ENCODE peak calls at places on chromosomes 13 and 19, in five cellular contexts. P, N, O, Y and M are unnamed samples.

GRCh38 chr19:19531951-19532805 is 3.5 kb downstream of the YJEFN3 start:
- DNase-seq in P (peak; percentile 92), N (peak; percentile 90), O (peak; percentile 40), Y (peak; percentile 88), M (peak; percentile 95)

GRCh38 chr19:49415102-49415809 is 8.0 kb downstream of the PTH2 start:
- DNase-seq in P (no peak), N (no peak), O (no peak), Y (no peak), M (no peak)

GRCh38 chr13:99269627-99270252 is 11.6 kb upstream of the GPR18 start:
- DNase-seq in P (no peak), N (no peak), O (peak; percentile 53), Y (peak; percentile 46), M (no peak)

GRCh38 chr19:3480383-3481091 is at the start of gene SMIM24:
- DNase-seq in P (no peak), N (no peak), O (no peak), Y (no peak), M (no peak)

GRCh38 chr13:113137656-113138292 is 15.2 kb downstream of the F10 start:
- DNase-seq in P (no peak), N (no peak), O (no peak), Y (no peak), M (no peak)

GRCh38 chr13:25923217-25924085 is 128.4 kb downstream of the SHISA2 start:
- DNase-seq in P (no peak), N (no peak), O (no peak), Y (no peak), M (no peak)

GRCh38 chr13:36764536-36764935 is 54.5 kb upstream of the RFXAP start:
- DNase-seq in P (no peak), N (no peak), O (no peak), Y (no peak), M (no peak)

GRCh38 chr13:97696921-97697320 is 256.6 kb upstream of the IPO5 start:
- DNase-seq in P (no peak), N (no peak), O (peak; percentile 72), Y (no peak), M (no peak)

GRCh38 chr13:99985243-99985874 is 3.8 kb downstream of the ZIC2 start:
- DNase-seq in P (no peak), N (no peak), O (peak; percentile 43), Y (no peak), M (peak; percentile 62)

GRCh38 chr13:30818323-30818960 is 83.1 kb downstream of the ALOX5AP start:
- DNase-seq in P (no peak), N (no peak), O (no peak), Y (no peak), M (no peak)

GRCh38 chr19:2039082-2039958 is 11.7 kb downstream of the MKNK2 start:
- DNase-seq in P (no peak), N (no peak), O (no peak), Y (no peak), M (no peak)

GRCh38 chr19:35609881-35610353 is 2.6 kb upstream of the HAUS5 start:
- DNase-seq in P (peak; percentile 20), N (no peak), O (no peak), Y (peak; percentile 62), M (peak; percentile 70)

GRCh38 chr13:75492389-75492788 is 10.4 kb upstream of the TBC1D4 start:
- DNase-seq in P (no peak), N (no peak), O (no peak), Y (no peak), M (no peak)

GRCh38 chr19:29495971-29496441 is 29.8 kb upstream of the VSTM2B start:
- DNase-seq in P (no peak), N (no peak), O (no peak), Y (no peak), M (peak; percentile 31)

GRCh38 chr19:31352782-31353651 is 3.8 kb upstream of the TSHZ3 start:
- DNase-seq in P (no peak), N (no peak), O (no peak), Y (no peak), M (peak; percentile 62)